ENCODE peak calls at places on chromosomes 11 and 22, in nine cellular contexts. F is HCT116, U is left lung, N is body of pancreas, H is AG04450, Q is neural progenitor cell, D is prostate gland, P is fibroblast of mammary gland, J is ovary. Y is an unnamed sample.

GRCh38 chr22:46402505-46402904 is 67.0 kb downstream of the TRMU start:
- DNase-seq in F (no peak), U (no peak), N (no peak), H (no peak), Q (no peak), D (no peak), P (no peak), J (no peak), Y (no peak)

GRCh38 chr22:49771266-49772065 is 56.2 kb downstream of the BRD1 start:
- DNase-seq in F (no peak), U (peak; percentile 71), N (no peak), H (no peak), Q (no peak), D (no peak), P (no peak), J (no peak), Y (no peak)

GRCh38 chr11:48001438-48002021 is 21.2 kb downstream of the PTPRJ start:
- DNase-seq in F (no peak), U (no peak), N (no peak), H (peak; percentile 63), Q (no peak), D (peak; percentile 65), P (peak; percentile 94), J (no peak), Y (no peak)

GRCh38 chr11:68040121-68040956 is 1.5 kb downstream of the TCIRG1 start:
- DNase-seq in F (no peak), U (peak; percentile 92), N (peak; percentile 67), H (peak; percentile 42), Q (peak; percentile 45), D (peak; percentile 56), P (peak; percentile 73), J (peak; percentile 61), Y (peak; percentile 71)

GRCh38 chr11:115213007-115213406 is 291.2 kb downstream of the CADM1 start:
- DNase-seq in F (no peak), U (no peak), N (no peak), H (no peak), Q (no peak), D (no peak), P (no peak), J (no peak), Y (no peak)

GRCh38 chr11:74141274-74141695 is 29.5 kb downstream of the C2CD3 start:
- DNase-seq in F (no peak), U (no peak), N (no peak), H (no peak), Q (peak; percentile 11), D (peak; percentile 70), P (no peak), J (no peak), Y (no peak)

GRCh38 chr11:11985016-11985715 is 23.3 kb downstream of the DKK3 start:
- DNase-seq in F (no peak), U (no peak), N (no peak), H (no peak), Q (no peak), D (no peak), P (peak; percentile 81), J (no peak), Y (no peak)

GRCh38 chr11:12680246-12680939 is 6.2 kb downstream of the TEAD1 start:
- DNase-seq in F (no peak), U (peak; percentile 86), N (peak; percentile 90), H (peak; percentile 65), Q (peak; percentile 96), D (peak; percentile 89), P (peak; percentile 92), J (peak; percentile 72), Y (peak; percentile 76)

GRCh38 chr11:60989108-60989650 is 17.7 kb downstream of the CD6 start:
- DNase-seq in F (no peak), U (no peak), N (no peak), H (no peak), Q (no peak), D (no peak), P (no peak), J (no peak), Y (no peak)

GRCh38 chr22:20508815-20509271 is 1.4 kb downstream of the MED15 start:
- DNase-seq in F (no peak), U (no peak), N (no peak), H (no peak), Q (no peak), D (no peak), P (peak; percentile 9), J (no peak), Y (no peak)

GRCh38 chr22:50057868-50058311 is at the start of gene TTLL8:
- DNase-seq in F (no peak), U (peak; percentile 62), N (no peak), H (no peak), Q (no peak), D (no peak), P (no peak), J (no peak), Y (no peak)

GRCh38 chr11:34464591-34465036 is 25.9 kb downstream of the CAT start:
- DNase-seq in F (no peak), U (no peak), N (no peak), H (no peak), Q (no peak), D (no peak), P (no peak), J (no peak), Y (no peak)

GRCh38 chr11:96827164-96827563 is 437.4 kb downstream of the JRKL start:
- DNase-seq in F (no peak), U (no peak), N (no peak), H (no peak), Q (peak; percentile 47), D (no peak), P (peak; percentile 43), J (no peak), Y (no peak)
- TF ChIP-seq CTCF in F (no peak), U (no peak), N (no peak), H (no peak), Q (peak; percentile 51), D (no peak), P (peak; percentile 18), J (no peak), Y (peak; percentile 47)

DNA sequence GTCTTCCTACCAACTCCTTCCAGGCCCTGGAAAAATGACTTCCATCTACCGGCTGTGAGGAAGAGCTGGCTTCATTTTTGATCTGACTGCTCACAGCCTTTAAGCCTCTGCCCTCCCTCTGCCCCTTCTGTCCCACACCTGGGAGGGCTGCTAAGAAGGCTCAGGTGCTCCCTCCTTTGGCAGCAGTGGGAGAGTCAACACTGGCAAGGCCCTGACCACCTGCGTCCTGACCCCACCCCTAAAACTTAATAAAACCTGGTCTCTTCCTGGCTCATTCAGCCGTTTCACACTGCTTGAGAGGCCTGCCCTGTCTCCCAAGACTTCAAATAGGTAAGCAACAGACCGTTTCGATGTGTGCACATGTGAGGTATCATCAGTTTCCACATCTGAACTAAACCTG is 52.1 kb upstream of the NFRKB start:
- DNase-seq in F (no peak), U (no peak), N (no peak), H (no peak), Q (peak; percentile 9), D (no peak), P (no peak), J (no peak), Y (no peak)
- TF ChIP-seq CTCF in F (no peak), U (no peak), N (no peak), H (no peak), Q (peak; percentile 4), D (no peak), P (no peak), J (no peak), Y (no peak)

GRCh38 chr11:72091292-72091691 is 10.6 kb downstream of the LRRC51 start:
- DNase-seq in F (no peak), U (no peak), N (peak; percentile 76), H (peak; percentile 20), Q (peak; percentile 88), D (peak; percentile 71), P (peak; percentile 70), J (peak; percentile 64), Y (no peak)
- TF ChIP-seq CTCF in F (peak; percentile 83), U (peak; percentile 91), N (peak; percentile 82), H (peak; percentile 90), Q (peak; percentile 89), D (peak; percentile 95), P (peak; percentile 89), J (peak; percentile 86), Y (peak; percentile 84)

GRCh38 chr22:17095538-17095937 is 10.7 kb downstream of the IL17RA start:
- DNase-seq in F (no peak), U (no peak), N (no peak), H (no peak), Q (peak; percentile 45), D (no peak), P (no peak), J (no peak), Y (no peak)
- TF ChIP-seq CTCF in F (peak; percentile 64), U (no peak), N (no peak), H (peak; percentile 45), Q (peak; percentile 61), D (no peak), P (peak; percentile 23), J (no peak), Y (peak; percentile 64)

GRCh38 chr11:125887373-125888324 is at the start of gene HYLS1:
- DNase-seq in F (peak; percentile 92), U (peak; percentile 98), N (peak; percentile 91), H (peak; percentile 92), Q (peak; percentile 90), D (peak; percentile 92), P (peak; percentile 97), J (peak; percentile 92), Y (peak; percentile 89)
- TF ChIP-seq CTCF in F (peak; percentile 41), U (no peak), N (peak; percentile 33), H (peak; percentile 25), Q (peak; percentile 26), D (no peak), P (peak; percentile 13), J (peak; percentile 9), Y (peak; percentile 39)

DNA sequence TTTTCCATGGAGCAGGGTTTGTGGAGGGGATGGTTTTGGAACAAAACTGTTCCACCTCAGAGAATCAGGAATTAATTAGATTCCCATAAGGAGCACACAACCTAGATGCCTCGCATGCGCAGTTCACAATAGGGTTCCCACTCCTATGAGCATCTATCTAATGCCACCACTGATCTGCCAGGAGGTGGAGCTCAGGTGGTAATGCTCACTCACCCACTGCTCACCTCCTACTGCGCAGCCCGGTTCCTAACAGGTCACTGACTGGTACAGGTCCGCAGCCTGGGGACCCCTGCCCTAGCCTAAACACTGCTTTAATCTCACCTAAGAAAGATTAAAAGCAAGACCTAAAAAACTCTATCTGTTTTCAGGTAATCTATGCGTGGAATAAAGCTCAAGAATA is 553.0 kb downstream of the JRKL start:
- DNase-seq in F (no peak), U (no peak), N (no peak), H (no peak), Q (no peak), D (no peak), P (no peak), J (no peak), Y (no peak)
- TF ChIP-seq CTCF in F (no peak), U (no peak), N (no peak), H (no peak), Q (peak; percentile 5), D (no peak), P (no peak), J (no peak), Y (no peak)